ENCODE peak calls at places on chromosomes 13 and 19, in six cellular contexts. One of them, this sample, is unnamed.

GRCh38 chr13:28819748-28820098 is 416 bp upstream of the MTUS2 start:
- DNase-seq in tibial nerve: no peak
- DNase-seq in T-helper 17 cell: peak; percentile 62
- DNase-seq in thoracic aorta: no peak
- DNase-seq in tibial artery: no peak
- DNase-seq in psoas muscle: no peak
- DNase-seq in this sample: no peak

GRCh38 chr13:83219832-83220231 is 662.4 kb downstream of the SLITRK1 start:
- DNase-seq in tibial nerve: no peak
- DNase-seq in T-helper 17 cell: no peak
- DNase-seq in thoracic aorta: no peak
- DNase-seq in tibial artery: no peak
- DNase-seq in psoas muscle: no peak
- DNase-seq in this sample: no peak

GRCh38 chr19:48745208-48745995 is 1.3 kb downstream of the IZUMO1 start:
- DNase-seq in tibial nerve: peak; percentile 66
- DNase-seq in T-helper 17 cell: peak; percentile 43
- DNase-seq in thoracic aorta: no peak
- DNase-seq in tibial artery: peak; percentile 63
- DNase-seq in psoas muscle: peak; percentile 75
- DNase-seq in this sample: no peak

GRCh38 chr13:39457274-39457673 is 145.7 kb downstream of the LHFPL6 start:
- DNase-seq in tibial nerve: no peak
- DNase-seq in T-helper 17 cell: no peak
- DNase-seq in thoracic aorta: no peak
- DNase-seq in tibial artery: no peak
- DNase-seq in psoas muscle: no peak
- DNase-seq in this sample: no peak

GRCh38 chr19:38433268-38433733 is at the start of gene RYR1:
- DNase-seq in tibial nerve: peak; percentile 36
- DNase-seq in T-helper 17 cell: no peak
- DNase-seq in thoracic aorta: no peak
- DNase-seq in tibial artery: peak; percentile 71
- DNase-seq in psoas muscle: peak; percentile 96
- DNase-seq in this sample: no peak

GRCh38 chr19:15028490-15028889 is 20.8 kb upstream of the CASP14 start:
- DNase-seq in tibial nerve: no peak
- DNase-seq in T-helper 17 cell: no peak
- DNase-seq in thoracic aorta: no peak
- DNase-seq in tibial artery: no peak
- DNase-seq in psoas muscle: no peak
- DNase-seq in this sample: no peak

GRCh38 chr19:5826531-5827341 is 12.8 kb downstream of the FUT6 start:
- DNase-seq in tibial nerve: no peak
- DNase-seq in T-helper 17 cell: no peak
- DNase-seq in thoracic aorta: no peak
- DNase-seq in tibial artery: no peak
- DNase-seq in psoas muscle: no peak
- DNase-seq in this sample: no peak

GRCh38 chr13:109666656-109667448 is 119.5 kb downstream of the IRS2 start:
- DNase-seq in tibial nerve: no peak
- DNase-seq in T-helper 17 cell: no peak
- DNase-seq in thoracic aorta: no peak
- DNase-seq in tibial artery: no peak
- DNase-seq in psoas muscle: no peak
- DNase-seq in this sample: peak; percentile 67

GRCh38 chr13:98098511-98098910 is 44.4 kb upstream of the FARP1 start:
- DNase-seq in tibial nerve: no peak
- DNase-seq in T-helper 17 cell: no peak
- DNase-seq in thoracic aorta: no peak
- DNase-seq in tibial artery: no peak
- DNase-seq in psoas muscle: no peak
- DNase-seq in this sample: no peak

GRCh38 chr19:48548253-48548911 is 3.6 kb upstream of the SULT2B1 start:
- DNase-seq in tibial nerve: no peak
- DNase-seq in T-helper 17 cell: no peak
- DNase-seq in thoracic aorta: no peak
- DNase-seq in tibial artery: no peak
- DNase-seq in psoas muscle: no peak
- DNase-seq in this sample: no peak

GRCh38 chr13:66689628-66690027 is 540.5 kb downstream of the PCDH9 start:
- DNase-seq in tibial nerve: no peak
- DNase-seq in T-helper 17 cell: no peak
- DNase-seq in thoracic aorta: no peak
- DNase-seq in tibial artery: no peak
- DNase-seq in psoas muscle: no peak
- DNase-seq in this sample: no peak

GRCh38 chr13:103130681-103131210 is 64.5 kb upstream of the SLC10A2 start:
- DNase-seq in tibial nerve: no peak
- DNase-seq in T-helper 17 cell: no peak
- DNase-seq in thoracic aorta: no peak
- DNase-seq in tibial artery: no peak
- DNase-seq in psoas muscle: no peak
- DNase-seq in this sample: no peak

GRCh38 chr19:55519461-55520311 is 17.2 kb downstream of the SBK2 start:
- DNase-seq in tibial nerve: no peak
- DNase-seq in T-helper 17 cell: no peak
- DNase-seq in thoracic aorta: no peak
- DNase-seq in tibial artery: no peak
- DNase-seq in psoas muscle: no peak
- DNase-seq in this sample: no peak

GRCh38 chr13:95388420-95389079 is 87.3 kb upstream of the ABCC4 start:
- DNase-seq in tibial nerve: no peak
- DNase-seq in T-helper 17 cell: no peak
- DNase-seq in thoracic aorta: no peak
- DNase-seq in tibial artery: no peak
- DNase-seq in psoas muscle: no peak
- DNase-seq in this sample: no peak

GRCh38 chr19:991174-991931 is 7.2 kb downstream of the WDR18 start:
- DNase-seq in tibial nerve: no peak
- DNase-seq in T-helper 17 cell: peak; percentile 54
- DNase-seq in thoracic aorta: no peak
- DNase-seq in tibial artery: no peak
- DNase-seq in psoas muscle: peak; percentile 87
- DNase-seq in this sample: no peak

GRCh38 chr13:112350300-112350699 is 25.9 kb upstream of the SPACA7 start:
- DNase-seq in tibial nerve: no peak
- DNase-seq in T-helper 17 cell: no peak
- DNase-seq in thoracic aorta: no peak
- DNase-seq in tibial artery: no peak
- DNase-seq in psoas muscle: no peak
- DNase-seq in this sample: peak; percentile 53

GRCh38 chr19:7505682-7506384 is 10.1 kb upstream of the ZNF358 start:
- DNase-seq in tibial nerve: no peak
- DNase-seq in T-helper 17 cell: no peak
- DNase-seq in thoracic aorta: no peak
- DNase-seq in tibial artery: no peak
- DNase-seq in psoas muscle: no peak
- DNase-seq in this sample: no peak

GRCh38 chr19:18737337-18737953 is 53.7 kb downstream of the COMP start:
- DNase-seq in tibial nerve: no peak
- DNase-seq in T-helper 17 cell: no peak
- DNase-seq in thoracic aorta: no peak
- DNase-seq in tibial artery: no peak
- DNase-seq in psoas muscle: no peak
- DNase-seq in this sample: no peak

GRCh38 chr13:38905081-38905480 is 85.5 kb downstream of the STOML3 start:
- DNase-seq in tibial nerve: no peak
- DNase-seq in T-helper 17 cell: no peak
- DNase-seq in thoracic aorta: no peak
- DNase-seq in tibial artery: no peak
- DNase-seq in psoas muscle: no peak
- DNase-seq in this sample: no peak

GRCh38 chr13:58955546-58956385 is 1208.0 kb downstream of the DIAPH3 start:
- DNase-seq in tibial nerve: no peak
- DNase-seq in T-helper 17 cell: no peak
- DNase-seq in thoracic aorta: no peak
- DNase-seq in tibial artery: no peak
- DNase-seq in psoas muscle: no peak
- DNase-seq in this sample: no peak

GRCh38 chr13:52061587-52061986 is 37.1 kb downstream of the UTP14C start:
- DNase-seq in tibial nerve: no peak
- DNase-seq in T-helper 17 cell: no peak
- DNase-seq in thoracic aorta: no peak
- DNase-seq in tibial artery: no peak
- DNase-seq in psoas muscle: no peak
- DNase-seq in this sample: no peak

GRCh38 chr13:99339736-99340392 is 32.7 kb upstream of the GPR183 start:
- DNase-seq in tibial nerve: no peak
- DNase-seq in T-helper 17 cell: peak; percentile 41
- DNase-seq in thoracic aorta: no peak
- DNase-seq in tibial artery: no peak
- DNase-seq in psoas muscle: peak; percentile 39
- DNase-seq in this sample: no peak

GRCh38 chr13:32639502-32640105 is 53.4 kb downstream of the PDS5B start:
- DNase-seq in tibial nerve: peak; percentile 70
- DNase-seq in T-helper 17 cell: peak; percentile 39
- DNase-seq in thoracic aorta: peak; percentile 10
- DNase-seq in tibial artery: peak; percentile 65
- DNase-seq in psoas muscle: peak; percentile 65
- DNase-seq in this sample: peak; percentile 48

GRCh38 chr19:54035215-54036178 is 28.2 kb downstream of the VSTM1 start:
- DNase-seq in tibial nerve: no peak
- DNase-seq in T-helper 17 cell: no peak
- DNase-seq in thoracic aorta: no peak
- DNase-seq in tibial artery: no peak
- DNase-seq in psoas muscle: no peak
- DNase-seq in this sample: peak; percentile 81

GRCh38 chr13:33931397-33931987 is 113.5 kb downstream of the RFC3 start:
- DNase-seq in tibial nerve: peak; percentile 34
- DNase-seq in T-helper 17 cell: no peak
- DNase-seq in thoracic aorta: no peak
- DNase-seq in tibial artery: no peak
- DNase-seq in psoas muscle: no peak
- DNase-seq in this sample: no peak

GRCh38 chr19:5534787-5535586 is 32.8 kb downstream of the TINCR start:
- DNase-seq in tibial nerve: no peak
- DNase-seq in T-helper 17 cell: no peak
- DNase-seq in thoracic aorta: no peak
- DNase-seq in tibial artery: no peak
- DNase-seq in psoas muscle: no peak
- DNase-seq in this sample: no peak

GRCh38 chr13:110431851-110432294 is 124.8 kb downstream of the COL4A2 start:
- DNase-seq in tibial nerve: no peak
- DNase-seq in T-helper 17 cell: no peak
- DNase-seq in thoracic aorta: no peak
- DNase-seq in tibial artery: no peak
- DNase-seq in psoas muscle: no peak
- DNase-seq in this sample: no peak

GRCh38 chr13:79108914-79109643 is 297.0 kb downstream of the RBM26 start:
- DNase-seq in tibial nerve: no peak
- DNase-seq in T-helper 17 cell: no peak
- DNase-seq in thoracic aorta: no peak
- DNase-seq in tibial artery: no peak
- DNase-seq in psoas muscle: no peak
- DNase-seq in this sample: no peak

GRCh38 chr13:73991884-73992283 is 142.3 kb downstream of the KLF12 start:
- DNase-seq in tibial nerve: no peak
- DNase-seq in T-helper 17 cell: no peak
- DNase-seq in thoracic aorta: no peak
- DNase-seq in tibial artery: no peak
- DNase-seq in psoas muscle: no peak
- DNase-seq in this sample: no peak

GRCh38 chr19:49058592-49058991 is 1.0 kb upstream of the CGB7 start:
- DNase-seq in tibial nerve: no peak
- DNase-seq in T-helper 17 cell: no peak
- DNase-seq in thoracic aorta: no peak
- DNase-seq in tibial artery: no peak
- DNase-seq in psoas muscle: peak; percentile 84
- DNase-seq in this sample: no peak

GRCh38 chr13:38494445-38494844 is 144.8 kb downstream of the UFM1 start:
- DNase-seq in tibial nerve: no peak
- DNase-seq in T-helper 17 cell: no peak
- DNase-seq in thoracic aorta: no peak
- DNase-seq in tibial artery: no peak
- DNase-seq in psoas muscle: no peak
- DNase-seq in this sample: no peak

DNA sequence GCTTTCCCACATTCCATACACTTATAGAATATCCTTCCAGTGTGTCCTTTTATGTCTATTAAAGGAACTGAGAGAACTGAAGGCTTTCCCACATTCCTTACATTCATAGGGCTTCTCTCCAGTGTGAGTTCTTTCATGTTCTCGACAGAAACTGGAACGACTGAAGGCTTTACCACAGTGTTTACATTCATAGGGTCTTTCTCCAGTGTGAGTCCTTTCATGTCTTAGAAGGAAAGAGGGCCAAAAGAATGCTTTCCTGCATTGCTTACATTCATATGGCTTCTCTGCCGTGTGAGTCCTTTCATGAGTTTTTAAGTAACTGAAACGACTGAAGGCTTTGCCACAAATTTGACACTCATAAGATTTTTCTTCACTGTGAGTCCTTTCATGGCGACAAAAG is 22.3 kb downstream of the ZNF44 start:
- DNase-seq in tibial nerve: no peak
- DNase-seq in T-helper 17 cell: no peak
- DNase-seq in thoracic aorta: no peak
- DNase-seq in tibial artery: no peak
- DNase-seq in psoas muscle: no peak
- DNase-seq in this sample: no peak
- H3K9me3 ChIP-seq in tibial nerve: peaks cover 4% of the 10 kb centered on the region
- H3K9me3 ChIP-seq in T-helper 17 cell: peaks cover 56% of the 10 kb centered on the region
- H3K9me3 ChIP-seq in thoracic aorta: peaks cover 91% of the 10 kb centered on the region
- H3K9me3 ChIP-seq in tibial artery: peaks cover 37% of the 10 kb centered on the region
- H3K9me3 ChIP-seq in psoas muscle: peaks cover 92% of the 10 kb centered on the region
- H3K9me3 ChIP-seq in this sample: peaks cover 49% of the 10 kb centered on the region

GRCh38 chr19:37056776-37057175 is 21.5 kb upstream of the ZNF420 start:
- DNase-seq in tibial nerve: no peak
- DNase-seq in T-helper 17 cell: no peak
- DNase-seq in thoracic aorta: no peak
- DNase-seq in tibial artery: no peak
- DNase-seq in psoas muscle: no peak
- DNase-seq in this sample: no peak
- H3K9me3 ChIP-seq in tibial nerve: no peaks in the 10 kb centered on the region
- H3K9me3 ChIP-seq in T-helper 17 cell: no peaks in the 10 kb centered on the region
- H3K9me3 ChIP-seq in thoracic aorta: peaks cover 52% of the 10 kb centered on the region
- H3K9me3 ChIP-seq in tibial artery: peaks cover 56% of the 10 kb centered on the region
- H3K9me3 ChIP-seq in psoas muscle: peaks cover 23% of the 10 kb centered on the region
- H3K9me3 ChIP-seq in this sample: peaks cover 13% of the 10 kb centered on the region

DNA sequence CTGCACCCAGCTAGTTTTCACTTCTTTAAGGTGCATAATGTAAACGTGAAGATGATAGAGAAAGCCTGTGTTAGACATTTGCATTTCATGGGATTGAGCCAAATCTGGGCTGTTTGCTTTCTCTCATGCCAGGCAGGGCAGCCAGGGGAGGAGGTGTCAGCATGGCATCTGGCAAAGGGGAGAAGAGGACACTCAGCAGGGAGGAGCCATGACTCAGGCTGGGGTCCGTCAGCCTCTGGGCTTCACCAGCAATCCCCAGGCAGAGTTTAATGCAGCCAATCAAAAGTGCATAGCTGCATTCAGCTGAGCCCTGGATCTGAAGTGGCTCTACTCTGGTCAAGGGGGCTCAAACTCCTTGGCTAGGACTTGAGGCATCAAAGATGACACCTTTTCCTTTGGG is 23.5 kb downstream of the EBPL start:
- DNase-seq in tibial nerve: no peak
- DNase-seq in T-helper 17 cell: no peak
- DNase-seq in thoracic aorta: no peak
- DNase-seq in tibial artery: no peak
- DNase-seq in psoas muscle: no peak
- DNase-seq in this sample: no peak
- H3K9me3 ChIP-seq in tibial nerve: no peaks in the 10 kb centered on the region
- H3K9me3 ChIP-seq in T-helper 17 cell: no peaks in the 10 kb centered on the region
- H3K9me3 ChIP-seq in thoracic aorta: no peaks in the 10 kb centered on the region
- H3K9me3 ChIP-seq in tibial artery: no peaks in the 10 kb centered on the region
- H3K9me3 ChIP-seq in psoas muscle: no peaks in the 10 kb centered on the region
- H3K9me3 ChIP-seq in this sample: no peaks in the 10 kb centered on the region

GRCh38 chr19:34953092-34953491 is 10.9 kb downstream of the ZNF792 start:
- DNase-seq in tibial nerve: no peak
- DNase-seq in T-helper 17 cell: no peak
- DNase-seq in thoracic aorta: no peak
- DNase-seq in tibial artery: no peak
- DNase-seq in psoas muscle: no peak
- DNase-seq in this sample: no peak
- H3K9me3 ChIP-seq in tibial nerve: peaks cover 11% of the 10 kb centered on the region
- H3K9me3 ChIP-seq in T-helper 17 cell: peaks cover 52% of the 10 kb centered on the region
- H3K9me3 ChIP-seq in thoracic aorta: peaks cover 66% of the 10 kb centered on the region
- H3K9me3 ChIP-seq in tibial artery: peaks cover 44% of the 10 kb centered on the region
- H3K9me3 ChIP-seq in psoas muscle: peaks cover 68% of the 10 kb centered on the region
- H3K9me3 ChIP-seq in this sample: peaks cover 26% of the 10 kb centered on the region